ENCODE peak calls at places on chromosome 3, in seven cellular contexts. One of them, this sample, is unnamed.

GRCh38 chr3:32934150-32934742 is 17.2 kb upstream of the CCR4 start:
- DNase-seq in HepG2: no peak
- DNase-seq in WTC11: peak
- DNase-seq in HCT116: peak
- DNase-seq in A549: peak
- DNase-seq in K562: no peak
- DNase-seq in endothelial cell of umbilical vein: peak
- DNase-seq in this sample: peak

GRCh38 chr3:53030864-53031445 is 14.9 kb downstream of the SFMBT1 start:
- DNase-seq in A549: no peak
- DNase-seq in WTC11: peak
- DNase-seq in endothelial cell of umbilical vein: no peak
- DNase-seq in HCT116: no peak
- DNase-seq in K562: no peak
- DNase-seq in HepG2: no peak
- DNase-seq in this sample: no peak

GRCh38 chr3:171806200-171807128 is 3.8 kb downstream of the PLD1 start:
- DNase-seq in endothelial cell of umbilical vein: peak
- DNase-seq in HepG2: peak
- DNase-seq in A549: peak
- DNase-seq in WTC11: no peak
- DNase-seq in HCT116: no peak
- DNase-seq in K562: peak
- DNase-seq in this sample: peak

GRCh38 chr3:126867526-126868200 is 115.3 kb upstream of the PLXNA1 start:
- DNase-seq in HepG2: no peak
- DNase-seq in endothelial cell of umbilical vein: no peak
- DNase-seq in K562: no peak
- DNase-seq in HCT116: no peak
- DNase-seq in WTC11: no peak
- DNase-seq in A549: no peak
- DNase-seq in this sample: no peak

GRCh38 chr3:56339671-56340070 is 128.6 kb downstream of the ERC2 start:
- DNase-seq in WTC11: no peak
- DNase-seq in HCT116: no peak
- DNase-seq in HepG2: no peak
- DNase-seq in endothelial cell of umbilical vein: no peak
- DNase-seq in A549: no peak
- DNase-seq in K562: no peak
- DNase-seq in this sample: no peak

GRCh38 chr3:97658670-97659285 is 105.8 kb upstream of the ARL6 start:
- DNase-seq in HCT116: peak
- DNase-seq in endothelial cell of umbilical vein: peak
- DNase-seq in A549: peak
- DNase-seq in HepG2: peak
- DNase-seq in WTC11: no peak
- DNase-seq in K562: peak
- DNase-seq in this sample: peak

GRCh38 chr3:47343471-47343971 is 37.3 kb upstream of the PTPN23 start:
- DNase-seq in HCT116: no peak
- DNase-seq in HepG2: no peak
- DNase-seq in WTC11: no peak
- DNase-seq in A549: no peak
- DNase-seq in K562: no peak
- DNase-seq in endothelial cell of umbilical vein: no peak
- DNase-seq in this sample: no peak

GRCh38 chr3:186931487-186932280 is 1.4 kb downstream of the ST6GAL1 start:
- DNase-seq in HCT116: no peak
- DNase-seq in endothelial cell of umbilical vein: peak
- DNase-seq in WTC11: peak
- DNase-seq in K562: no peak
- DNase-seq in A549: no peak
- DNase-seq in HepG2: peak
- DNase-seq in this sample: peak

GRCh38 chr3:59006791-59007517 is 42.9 kb downstream of the CFAP20DC start:
- DNase-seq in A549: no peak
- DNase-seq in K562: no peak
- DNase-seq in WTC11: no peak
- DNase-seq in HCT116: no peak
- DNase-seq in endothelial cell of umbilical vein: no peak
- DNase-seq in HepG2: no peak
- DNase-seq in this sample: no peak

GRCh38 chr3:193972816-193973215 is 163.1 kb upstream of the HES1 start:
- DNase-seq in K562: no peak
- DNase-seq in HepG2: no peak
- DNase-seq in A549: no peak
- DNase-seq in WTC11: no peak
- DNase-seq in HCT116: no peak
- DNase-seq in endothelial cell of umbilical vein: no peak
- DNase-seq in this sample: no peak

GRCh38 chr3:89690649-89691048 is 583.2 kb downstream of the EPHA3 start:
- DNase-seq in WTC11: no peak
- DNase-seq in endothelial cell of umbilical vein: no peak
- DNase-seq in HCT116: no peak
- DNase-seq in A549: no peak
- DNase-seq in K562: no peak
- DNase-seq in HepG2: no peak
- DNase-seq in this sample: no peak

GRCh38 chr3:59771760-59772159 is 721.9 kb upstream of the CFAP20DC start:
- DNase-seq in HepG2: peak
- DNase-seq in A549: peak
- DNase-seq in endothelial cell of umbilical vein: no peak
- DNase-seq in WTC11: no peak
- DNase-seq in K562: no peak
- DNase-seq in HCT116: no peak
- DNase-seq in this sample: no peak

GRCh38 chr3:12994357-12994606 is 78.9 kb downstream of the IQSEC1 start:
- DNase-seq in endothelial cell of umbilical vein: peak
- DNase-seq in HCT116: no peak
- DNase-seq in A549: peak
- DNase-seq in HepG2: no peak
- DNase-seq in WTC11: peak
- DNase-seq in K562: no peak
- DNase-seq in this sample: no peak

GRCh38 chr3:134009345-134010000 is 20.3 kb downstream of the SLCO2A1 start:
- DNase-seq in HCT116: no peak
- DNase-seq in WTC11: no peak
- DNase-seq in HepG2: no peak
- DNase-seq in A549: no peak
- DNase-seq in endothelial cell of umbilical vein: peak
- DNase-seq in K562: no peak
- DNase-seq in this sample: no peak

GRCh38 chr3:22981176-22981575 is 222.0 kb upstream of the UBE2E2 start:
- DNase-seq in HepG2: no peak
- DNase-seq in HCT116: no peak
- DNase-seq in endothelial cell of umbilical vein: no peak
- DNase-seq in A549: no peak
- DNase-seq in WTC11: no peak
- DNase-seq in K562: no peak
- DNase-seq in this sample: no peak

GRCh38 chr3:89107461-89108035 is at the start of gene EPHA3:
- DNase-seq in HCT116: no peak
- DNase-seq in HepG2: peak
- DNase-seq in A549: peak
- DNase-seq in K562: peak
- DNase-seq in endothelial cell of umbilical vein: no peak
- DNase-seq in WTC11: peak
- DNase-seq in this sample: no peak

GRCh38 chr3:62954579-62954978 is 79.4 kb upstream of the CADPS start:
- DNase-seq in K562: no peak
- DNase-seq in WTC11: no peak
- DNase-seq in A549: no peak
- DNase-seq in HepG2: no peak
- DNase-seq in endothelial cell of umbilical vein: no peak
- DNase-seq in HCT116: no peak
- DNase-seq in this sample: peak

GRCh38 chr3:39180183-39180545 is 12.2 kb downstream of the XIRP1 start:
- DNase-seq in A549: no peak
- DNase-seq in HepG2: no peak
- DNase-seq in WTC11: no peak
- DNase-seq in HCT116: no peak
- DNase-seq in endothelial cell of umbilical vein: no peak
- DNase-seq in K562: no peak
- DNase-seq in this sample: no peak

GRCh38 chr3:157098823-157099185 is 61.1 kb downstream of the CCNL1 start:
- DNase-seq in HCT116: no peak
- DNase-seq in K562: no peak
- DNase-seq in WTC11: no peak
- DNase-seq in HepG2: no peak
- DNase-seq in A549: no peak
- DNase-seq in endothelial cell of umbilical vein: no peak
- DNase-seq in this sample: no peak

GRCh38 chr3:23867400-23867799 is 49.4 kb downstream of the NKIRAS1 start:
- DNase-seq in WTC11: no peak
- DNase-seq in endothelial cell of umbilical vein: peak
- DNase-seq in A549: no peak
- DNase-seq in HCT116: no peak
- DNase-seq in K562: no peak
- DNase-seq in HepG2: no peak
- DNase-seq in this sample: no peak

GRCh38 chr3:114686624-114687023 is 392.8 kb downstream of the TIGIT start:
- DNase-seq in endothelial cell of umbilical vein: peak
- DNase-seq in A549: no peak
- DNase-seq in HepG2: no peak
- DNase-seq in WTC11: no peak
- DNase-seq in K562: no peak
- DNase-seq in HCT116: no peak
- DNase-seq in this sample: peak

GRCh38 chr3:112675349-112675748 is 34.4 kb upstream of the CCDC80 start:
- DNase-seq in HepG2: no peak
- DNase-seq in WTC11: no peak
- DNase-seq in A549: no peak
- DNase-seq in endothelial cell of umbilical vein: no peak
- DNase-seq in HCT116: no peak
- DNase-seq in K562: no peak
- DNase-seq in this sample: no peak

GRCh38 chr3:16533928-16534913 is 20.7 kb upstream of the RFTN1 start:
- DNase-seq in HepG2: no peak
- DNase-seq in K562: no peak
- DNase-seq in WTC11: no peak
- DNase-seq in HCT116: no peak
- DNase-seq in endothelial cell of umbilical vein: no peak
- DNase-seq in A549: no peak
- DNase-seq in this sample: no peak
- TF ChIP-seq MAX in HepG2: no peak
- TF ChIP-seq MAX in K562: no peak
- TF ChIP-seq MAX in WTC11: no peak
- TF ChIP-seq MAX in HCT116: no peak
- TF ChIP-seq MAX in endothelial cell of umbilical vein: no peak
- TF ChIP-seq MAX in A549: no peak
- TF ChIP-seq MAX in this sample: no peak

GRCh38 chr3:5428607-5429516 is 241.4 kb downstream of the EDEM1 start:
- DNase-seq in endothelial cell of umbilical vein: no peak
- DNase-seq in HepG2: no peak
- DNase-seq in K562: peak
- DNase-seq in A549: no peak
- DNase-seq in HCT116: no peak
- DNase-seq in WTC11: no peak
- DNase-seq in this sample: peak

GRCh38 chr3:5429517-5429890 is 242.0 kb downstream of the EDEM1 start:
- DNase-seq in endothelial cell of umbilical vein: no peak
- DNase-seq in HepG2: no peak
- DNase-seq in A549: no peak
- DNase-seq in HCT116: no peak
- DNase-seq in K562: peak
- DNase-seq in WTC11: no peak
- DNase-seq in this sample: no peak

GRCh38 chr3:5430701-5431100 is 243.2 kb downstream of the EDEM1 start:
- DNase-seq in HCT116: no peak
- DNase-seq in K562: no peak
- DNase-seq in WTC11: no peak
- DNase-seq in A549: no peak
- DNase-seq in HepG2: no peak
- DNase-seq in endothelial cell of umbilical vein: no peak
- DNase-seq in this sample: no peak

GRCh38 chr3:5431811-5432378 is 244.4 kb downstream of the EDEM1 start:
- DNase-seq in WTC11: no peak
- DNase-seq in A549: no peak
- DNase-seq in endothelial cell of umbilical vein: no peak
- DNase-seq in HCT116: no peak
- DNase-seq in HepG2: no peak
- DNase-seq in K562: peak
- DNase-seq in this sample: peak

DNA sequence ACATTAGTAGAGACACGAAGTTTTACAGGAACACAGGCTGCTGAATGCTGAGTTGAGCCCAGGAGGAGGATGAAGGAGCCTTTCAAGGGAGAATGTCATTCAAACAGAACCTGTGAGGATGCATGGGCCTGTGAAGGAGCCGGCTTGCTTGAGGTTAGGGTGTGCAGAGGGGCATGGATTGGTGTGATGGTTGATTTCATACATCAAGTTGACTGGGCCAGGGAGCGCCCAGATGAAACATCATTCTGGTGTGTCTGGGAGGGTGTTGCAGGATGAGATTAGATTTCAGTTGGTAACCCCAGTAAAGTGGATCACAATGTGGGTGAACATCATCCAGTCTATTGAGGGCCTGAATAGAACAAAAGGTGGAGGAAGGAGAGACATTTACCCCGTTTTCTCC is 243.6 kb downstream of the EDEM1 start:
- DNase-seq in K562: no peak
- DNase-seq in endothelial cell of umbilical vein: no peak
- DNase-seq in HCT116: no peak
- DNase-seq in WTC11: no peak
- DNase-seq in HepG2: no peak
- DNase-seq in A549: no peak
- DNase-seq in this sample: no peak
- TF ChIP-seq MAX in K562: no peak
- TF ChIP-seq MAX in endothelial cell of umbilical vein: no peak
- TF ChIP-seq MAX in HCT116: no peak
- TF ChIP-seq MAX in WTC11: no peak
- TF ChIP-seq MAX in HepG2: no peak
- TF ChIP-seq MAX in A549: no peak
- TF ChIP-seq MAX in this sample: no peak

DNA sequence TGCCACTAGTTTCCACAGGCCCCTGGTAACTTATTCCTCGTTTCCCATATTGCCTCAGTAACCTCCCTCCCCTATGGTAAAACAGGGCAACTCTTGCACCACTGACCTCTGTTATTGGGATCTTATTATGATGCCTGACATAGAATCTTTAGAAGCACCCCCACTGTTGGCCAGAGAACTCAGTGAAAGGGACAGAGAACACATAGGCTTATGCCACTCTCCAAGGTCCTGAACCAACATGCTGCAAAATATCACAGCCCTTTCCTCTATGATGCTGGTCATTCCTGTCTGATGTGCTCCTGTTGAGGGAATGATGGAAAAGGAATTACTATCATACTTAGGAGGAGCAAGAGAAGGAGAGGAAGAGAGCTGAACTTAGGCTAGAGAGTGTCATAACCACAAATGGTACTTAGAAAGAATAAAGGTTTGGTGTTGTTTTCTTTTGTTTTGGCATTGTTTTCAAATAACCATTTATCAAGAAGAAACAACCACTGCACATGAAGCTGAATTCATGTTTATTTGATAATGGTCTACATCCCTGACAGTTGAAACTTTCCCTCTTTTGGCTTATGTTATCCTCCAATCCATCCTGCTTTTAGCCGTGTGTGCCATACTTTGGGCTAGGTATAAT is 330.2 kb downstream of the EPHB1 start:
- DNase-seq in A549: peak
- DNase-seq in K562: peak
- DNase-seq in HCT116: no peak
- DNase-seq in WTC11: peak
- DNase-seq in endothelial cell of umbilical vein: peak
- DNase-seq in HepG2: peak
- DNase-seq in this sample: peak
- TF ChIP-seq MAX in A549: no peak
- TF ChIP-seq MAX in K562: no peak
- TF ChIP-seq MAX in HCT116: no peak
- TF ChIP-seq MAX in WTC11: no peak
- TF ChIP-seq MAX in endothelial cell of umbilical vein: no peak
- TF ChIP-seq MAX in HepG2: no peak
- TF ChIP-seq MAX in this sample: no peak

GRCh38 chr3:195558602-195559001 is 15.5 kb upstream of the PPP1R2 start:
- DNase-seq in endothelial cell of umbilical vein: peak
- DNase-seq in HepG2: peak
- DNase-seq in WTC11: no peak
- DNase-seq in HCT116: peak
- DNase-seq in A549: peak
- DNase-seq in K562: peak
- DNase-seq in this sample: peak
- TF ChIP-seq MAX in endothelial cell of umbilical vein: no peak
- TF ChIP-seq MAX in HepG2: no peak
- TF ChIP-seq MAX in WTC11: no peak
- TF ChIP-seq MAX in HCT116: no peak
- TF ChIP-seq MAX in A549: no peak
- TF ChIP-seq MAX in K562: no peak
- TF ChIP-seq MAX in this sample: no peak